ENCODE peak calls at places on chromosomes 4 and X, in six cellular contexts. A is Caco-2, H is fibroblast of lung, J is colonic mucosa, W is left ventricle myocardium inferior, S is A549. M is an unnamed sample.

GRCh38 chrX:135086197-135086854 is 34.0 kb downstream of the ETDB start:
- DNase-seq in H (peak), S (peak), A (no peak), J (peak), W (no peak), M (no peak)

GRCh38 chr4:179855471-179855870 is 2387.7 kb upstream of the TENM3 start:
- DNase-seq in J (no peak), W (no peak), H (peak), A (no peak), S (no peak), M (no peak)

GRCh38 chr4:31089815-31090214 is 369.6 kb downstream of the PCDH7 start:
- DNase-seq in W (peak), S (no peak), A (no peak), H (peak), J (no peak), M (no peak)

GRCh38 chrX:27619975-27620374 is 29.8 kb downstream of the DCAF8L2 start:
- DNase-seq in J (no peak), A (no peak), W (no peak), S (no peak), H (peak), M (no peak)

GRCh38 chr4:24274401-24275035 is 309.8 kb downstream of the DHX15 start:
- DNase-seq in J (no peak), W (no peak), A (no peak), S (no peak), H (peak), M (no peak)

GRCh38 chr4:101287332-101287731 is 60.0 kb downstream of the PPP3CA start:
- DNase-seq in J (no peak), H (no peak), A (no peak), S (no peak), W (no peak), M (no peak)

GRCh38 chr4:85747871-85748491 is 273.0 kb downstream of the ARHGAP24 start:
- DNase-seq in W (no peak), J (peak), S (peak), A (no peak), H (peak), M (peak)

GRCh38 chr4:18213576-18214198 is 192.1 kb upstream of the LCORL start:
- DNase-seq in J (no peak), S (no peak), H (no peak), A (no peak), W (no peak), M (no peak)

GRCh38 chr4:185730849-185731608 is 81.0 kb downstream of the SORBS2 start:
- DNase-seq in H (peak), A (no peak), S (no peak), J (no peak), W (no peak), M (no peak)

GRCh38 chr4:149063007-149063406 is 620.8 kb upstream of the NR3C2 start:
- DNase-seq in J (no peak), H (no peak), W (no peak), S (no peak), A (no peak), M (no peak)

GRCh38 chr4:158775091-158775651 is 6.3 kb downstream of the FNIP2 start:
- DNase-seq in S (no peak), A (no peak), J (peak), H (peak), W (no peak), M (no peak)

GRCh38 chr4:154491341-154491679 is 289 bp downstream of the DCHS2 start:
- DNase-seq in J (no peak), W (no peak), S (peak), A (no peak), H (peak), M (no peak)

GRCh38 chr4:8586671-8587468 is 5.7 kb upstream of the CPZ start:
- DNase-seq in A (peak), J (no peak), W (no peak), S (no peak), H (no peak), M (no peak)

GRCh38 chr4:178356725-178357124 is 914.5 kb upstream of the AGA start:
- DNase-seq in J (no peak), A (no peak), S (no peak), H (no peak), W (no peak), M (no peak)

GRCh38 chr4:88523325-88524129 is at the start of gene PYURF:
- DNase-seq in W (peak), S (peak), J (peak), H (peak), A (peak), M (peak)

GRCh38 chr4:109588176-109588575 is 28.1 kb downstream of the MCUB start:
- DNase-seq in S (no peak), J (no peak), H (no peak), A (no peak), W (no peak), M (no peak)

GRCh38 chrX:17744896-17745523 is 7.7 kb downstream of the SCML1 start:
- DNase-seq in A (no peak), S (no peak), W (no peak), H (no peak), J (no peak), M (no peak)

GRCh38 chr4:35100932-35101331 is 1143.4 kb downstream of the ARAP2 start:
- DNase-seq in J (no peak), H (no peak), S (no peak), W (no peak), A (no peak), M (no peak)

GRCh38 chr4:16442296-16442695 is 216.0 kb upstream of the TAPT1 start:
- DNase-seq in J (no peak), S (no peak), W (no peak), A (no peak), H (no peak), M (no peak)

GRCh38 chr4:16448240-16448639 is 222.0 kb upstream of the TAPT1 start:
- DNase-seq in J (no peak), S (no peak), H (no peak), W (no peak), A (no peak), M (no peak)

GRCh38 chr4:16439003-16439402 is 212.7 kb upstream of the TAPT1 start:
- DNase-seq in W (no peak), J (no peak), H (peak), A (no peak), S (no peak), M (no peak)

GRCh38 chr4:16439771-16440170 is 213.5 kb upstream of the TAPT1 start:
- DNase-seq in J (no peak), W (peak), A (no peak), S (no peak), H (no peak), M (no peak)

DNA sequence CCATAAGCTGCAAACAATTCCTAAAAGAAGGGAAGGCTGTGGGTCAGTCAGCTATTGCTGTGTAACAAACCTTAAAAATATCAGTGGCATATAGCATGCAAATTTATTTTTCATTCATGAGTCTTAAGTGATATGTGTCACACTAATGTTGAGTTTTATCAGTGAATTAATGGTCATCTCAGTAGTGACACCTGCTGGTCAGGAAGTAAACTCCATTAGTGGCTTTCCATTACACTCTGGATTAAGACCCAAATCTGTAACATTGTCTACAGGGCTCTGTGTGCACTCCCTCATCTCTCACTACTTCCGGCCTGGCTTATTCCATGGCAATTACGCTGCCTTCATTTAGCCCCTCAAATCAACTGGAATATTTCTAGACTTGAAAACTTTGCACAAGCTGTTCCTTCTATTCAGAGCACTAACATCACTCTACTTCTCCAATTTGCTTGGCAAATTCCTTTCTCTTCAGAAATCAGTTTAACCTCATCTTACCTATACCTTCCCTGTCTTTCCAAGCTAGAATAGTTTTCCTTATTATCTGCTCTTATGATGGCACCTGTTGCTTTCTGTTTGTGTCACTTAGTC is 217.3 kb upstream of the TAPT1 start:
- DNase-seq in J (peak), S (peak), A (no peak), H (peak), W (no peak), M (no peak)
- TF ChIP-seq CTCF in J (peak), S (peak), A (peak), H (peak), W (peak), M (peak)

DNA sequence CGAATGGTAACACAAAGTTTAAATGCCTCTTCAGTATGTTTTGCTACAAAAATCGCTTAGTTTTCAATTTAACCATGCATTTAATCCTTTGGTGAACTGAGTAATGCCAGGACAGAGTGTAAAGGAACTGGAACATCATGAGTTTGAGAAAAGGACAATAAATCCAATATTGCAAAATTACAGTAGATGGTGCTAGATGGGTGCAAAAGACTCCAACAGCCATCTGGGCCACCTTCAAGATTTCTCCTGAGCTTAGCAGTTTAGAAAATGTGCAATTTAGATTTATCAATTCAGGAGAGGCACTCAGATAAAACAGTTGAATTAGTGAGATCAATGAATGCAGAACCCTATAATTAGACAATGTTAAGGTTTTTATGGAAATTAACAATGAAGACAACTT is 33.2 kb upstream of the MID1IP1 start:
- DNase-seq in J (no peak), A (no peak), W (no peak), H (peak), S (no peak), M (no peak)
- TF ChIP-seq CTCF in J (peak), A (no peak), W (peak), H (peak), S (peak), M (peak)

GRCh38 chr4:16450724-16451123 is 224.5 kb upstream of the TAPT1 start:
- DNase-seq in H (no peak), W (no peak), J (no peak), A (no peak), S (no peak), M (no peak)
- TF ChIP-seq CTCF in H (peak), W (peak), J (no peak), A (no peak), S (no peak), M (no peak)

GRCh38 chrX:30141966-30142365 is 73.4 kb upstream of the MAGEB2 start:
- DNase-seq in S (peak), J (no peak), W (no peak), H (peak), A (peak), M (no peak)
- TF ChIP-seq CTCF in S (peak), J (no peak), W (peak), H (peak), A (no peak), M (peak)

DNA sequence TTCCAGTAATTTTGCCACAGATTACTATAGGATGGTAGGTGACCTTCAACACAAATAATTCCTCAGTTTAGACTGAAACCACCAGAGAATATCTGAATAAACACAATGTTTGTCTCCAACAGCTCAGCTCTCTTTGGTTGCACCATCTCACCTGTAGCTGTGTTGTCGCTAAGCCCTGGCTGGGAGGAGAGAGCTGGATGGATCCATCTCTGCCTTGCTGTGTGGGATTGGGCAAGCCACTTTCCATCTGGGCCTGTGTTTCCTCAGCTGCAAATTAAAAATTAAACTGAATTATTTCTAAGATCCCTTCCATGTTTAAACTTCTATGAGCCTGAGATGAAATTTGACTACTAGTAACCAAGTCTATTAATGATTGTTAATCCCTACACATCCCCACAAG is 310.2 kb downstream of the FBXW7 start:
- DNase-seq in W (no peak), A (no peak), H (no peak), J (no peak), S (no peak), M (no peak)
- TF ChIP-seq CTCF in W (no peak), A (no peak), H (no peak), J (no peak), S (no peak), M (no peak)

GRCh38 chrX:43836435-43837184 is 45.6 kb downstream of the MAOB start:
- DNase-seq in H (peak), S (peak), J (no peak), A (no peak), W (no peak), M (no peak)
- TF ChIP-seq CTCF in H (peak), S (peak), J (peak), A (peak), W (peak), M (peak)

GRCh38 chrX:30343206-30343605 is 34.0 kb upstream of the NR0B1 start:
- DNase-seq in W (no peak), A (peak), J (no peak), H (no peak), S (no peak), M (no peak)
- TF ChIP-seq CTCF in W (no peak), A (no peak), J (no peak), H (no peak), S (no peak), M (no peak)